ENCODE peak calls at places on chromosome 4, in ten cellular contexts. B is NCI-H2029 treated with DMSO at 0.1 percent for 48 hours; P is fibroblast of lung; H is fibroblast of the conjunctiva; N is stimulated activated CD4-positive, alpha-beta T cell treated with anti-CD3 and anti-CD28 coated beads, TNF-alpha, amount 100 ng/mL, for 48 hours; F is anterior cingulate cortex; X is B cell; W is activated T-helper 1 cell treated with anti-CD3 and anti-CD28 coated beads, Interleukin-2, amount 50 U/mL, for 16 hours; S is mucosa of gallbladder; D is ecto neural progenitor cell. Z is an unnamed sample.
A peak's percentile ranks its signal among the peaks of the same experiment; 100 is the strongest.

GRCh38 chr4:185232370-185232769 is 23.0 kb downstream of the SNX25 start:
- DNase-seq in B (no peak), D (no peak), H (no peak), W (no peak), N (no peak), F (no peak), S (no peak), X (no peak), P (peak; percentile 36), Z (no peak)

GRCh38 chr4:2786152-2786671 is 6.7 kb upstream of the SH3BP2 start:
- DNase-seq in P (no peak), W (peak; percentile 52), B (no peak), X (peak; percentile 90), F (no peak), N (peak; percentile 62), D (no peak), H (no peak), S (no peak), Z (peak; percentile 56)

GRCh38 chr4:77728420-77728819 is 90.7 kb downstream of the CNOT6L start:
- DNase-seq in F (no peak), H (no peak), B (no peak), W (no peak), P (no peak), S (no peak), D (no peak), X (no peak), N (no peak), Z (no peak)

GRCh38 chr4:86497131-86497530 is 97.0 kb upstream of the PTPN13 start:
- DNase-seq in P (no peak), X (no peak), D (no peak), N (no peak), F (peak; percentile 36), B (no peak), W (no peak), S (peak; percentile 25), H (peak; percentile 44), Z (no peak)

GRCh38 chr4:184432127-184432922 is 42.0 kb downstream of the IRF2 start:
- DNase-seq in D (no peak), P (no peak), F (peak; percentile 37), X (no peak), S (no peak), N (no peak), H (no peak), W (no peak), B (no peak), Z (no peak)

GRCh38 chr4:39083164-39083563 is 21.1 kb downstream of the KLHL5 start:
- DNase-seq in H (no peak), X (no peak), B (no peak), S (no peak), N (no peak), F (no peak), W (no peak), P (no peak), D (no peak), Z (no peak)

GRCh38 chr4:141119071-141119470 is 14.2 kb downstream of the RNF150 start:
- DNase-seq in N (no peak), H (no peak), D (no peak), F (no peak), B (no peak), S (no peak), W (no peak), X (no peak), P (no peak), Z (no peak)

GRCh38 chr4:123193802-123194201 is 202.8 kb upstream of the SPRY1 start:
- DNase-seq in F (no peak), P (no peak), X (no peak), D (no peak), W (no peak), N (no peak), H (no peak), S (no peak), B (no peak), Z (no peak)

GRCh38 chr4:7431696-7432530 is 2.8 kb downstream of the PSAPL1 start:
- DNase-seq in P (no peak), N (no peak), X (no peak), H (no peak), D (no peak), W (no peak), S (no peak), F (no peak), B (no peak), Z (peak; percentile 52)

GRCh38 chr4:30837131-30837539 is 117.0 kb downstream of the PCDH7 start:
- DNase-seq in W (no peak), F (no peak), D (no peak), S (no peak), X (no peak), H (no peak), B (no peak), P (no peak), N (no peak), Z (no peak)

GRCh38 chr4:55754754-55755350 is 64.7 kb upstream of the EXOC1L start:
- DNase-seq in S (no peak), B (no peak), P (peak; percentile 52), H (peak; percentile 13), X (no peak), N (no peak), W (no peak), F (no peak), D (no peak), Z (no peak)

GRCh38 chr4:7416745-7417432 is 17.8 kb downstream of the PSAPL1 start:
- DNase-seq in S (no peak), W (no peak), H (no peak), N (no peak), B (no peak), F (no peak), D (no peak), P (no peak), X (no peak), Z (peak; percentile 12)

GRCh38 chr4:8284391-8284790 is 14.8 kb downstream of the HTRA3 start:
- DNase-seq in B (no peak), N (no peak), D (no peak), S (no peak), X (no peak), H (no peak), P (no peak), F (no peak), W (no peak), Z (peak; percentile 62)

GRCh38 chr4:19614171-19614570 is 637.5 kb upstream of the SLIT2 start:
- DNase-seq in H (no peak), P (no peak), F (no peak), B (no peak), W (no peak), S (no peak), N (no peak), D (no peak), X (no peak), Z (no peak)

GRCh38 chr4:125762537-125762936 is 447.8 kb downstream of the FAT4 start:
- DNase-seq in B (no peak), X (no peak), F (no peak), S (no peak), D (no peak), P (no peak), N (no peak), W (no peak), H (no peak), Z (no peak)

GRCh38 chr4:170386974-170387373 is 297.2 kb upstream of the AADAT start:
- DNase-seq in P (no peak), D (no peak), B (no peak), H (no peak), W (no peak), X (no peak), S (no peak), N (no peak), F (no peak), Z (no peak)

GRCh38 chr4:81754169-81754568 is 282.5 kb upstream of the RASGEF1B start:
- DNase-seq in P (no peak), D (no peak), W (no peak), F (no peak), B (no peak), H (no peak), S (no peak), N (no peak), X (no peak), Z (no peak)